ENCODE peak calls at places on chromosomes 16 and 17, in ten cellular contexts. O, C, G, M, A, N, L, B, V and D are unnamed samples.

GRCh38 chr16:20910781-20911321 is 10.3 kb downstream of the LYRM1 start:
- DNase-seq in G (no peak), B (no peak), O (no peak), A (no peak), M (no peak), C (peak), V (no peak), L (peak), N (no peak), D (no peak)

GRCh38 chr17:40461036-40461721 is 17.9 kb downstream of the IGFBP4 start:
- DNase-seq in L (no peak), V (no peak), G (no peak), B (no peak), N (no peak), M (peak), A (no peak), O (no peak), C (no peak), D (no peak)

GRCh38 chr16:87855852-87856715 is 13.2 kb downstream of the SLC7A5 start:
- DNase-seq in M (peak), O (peak), V (no peak), N (peak), B (no peak), L (no peak), G (no peak), A (no peak), C (no peak), D (peak)

GRCh38 chr17:42653179-42654124 is 5.6 kb upstream of the TUBG2 start:
- DNase-seq in M (peak), C (no peak), B (no peak), L (no peak), O (no peak), G (no peak), A (peak), N (peak), V (no peak), D (no peak)

GRCh38 chr17:27559996-27560481 is 70.9 kb upstream of the LGALS9 start:
- DNase-seq in A (no peak), L (no peak), B (no peak), G (no peak), M (peak), V (no peak), N (peak), C (no peak), O (peak), D (no peak)

GRCh38 chr17:76193616-76194015 is 46.7 kb downstream of the RNF157 start:
- DNase-seq in N (no peak), V (no peak), C (no peak), A (peak), M (no peak), G (no peak), O (no peak), B (no peak), L (no peak), D (no peak)

GRCh38 chr16:30139895-30140481 is 17.0 kb upstream of the MAPK3 start:
- DNase-seq in B (no peak), C (no peak), L (no peak), N (no peak), A (no peak), O (no peak), V (no peak), M (no peak), G (no peak), D (no peak)

GRCh38 chr16:49505556-49505955 is 132.0 kb downstream of the C16orf78 start:
- DNase-seq in G (no peak), N (no peak), B (no peak), C (no peak), L (no peak), A (no peak), M (no peak), V (no peak), O (no peak), D (no peak)

GRCh38 chr16:68478526-68479249 is 30.4 kb upstream of the SMPD3 start:
- DNase-seq in G (no peak), L (no peak), C (no peak), O (no peak), B (no peak), N (no peak), A (peak), M (no peak), V (no peak), D (no peak)

GRCh38 chr16:48498761-48499600 is 111.0 kb downstream of the N4BP1 start:
- DNase-seq in M (peak), A (peak), B (no peak), N (peak), V (no peak), C (no peak), O (no peak), G (no peak), L (no peak), D (no peak)

GRCh38 chr17:17913695-17914332 is 58.4 kb downstream of the TOM1L2 start:
- DNase-seq in M (peak), G (no peak), V (peak), B (no peak), O (peak), C (peak), A (no peak), L (no peak), N (peak), D (no peak)

GRCh38 chr17:8125196-8125946 is 1.5 kb upstream of the HES7 start:
- DNase-seq in M (peak), N (peak), B (peak), L (no peak), C (peak), A (peak), V (no peak), O (peak), G (no peak), D (no peak)

GRCh38 chr16:51818342-51818944 is 667.4 kb upstream of the SALL1 start:
- DNase-seq in C (no peak), G (no peak), A (peak), B (no peak), M (no peak), O (peak), L (no peak), V (peak), N (peak), D (no peak)

GRCh38 chr17:8873801-8874715 is 6.6 kb upstream of the PIK3R6 start:
- DNase-seq in G (no peak), O (no peak), M (no peak), A (no peak), C (no peak), B (no peak), N (no peak), V (no peak), L (no peak), D (no peak)

GRCh38 chr17:65496801-65497200 is 64.6 kb downstream of the AXIN2 start:
- DNase-seq in L (no peak), A (no peak), O (no peak), V (no peak), G (no peak), M (no peak), N (no peak), B (no peak), C (no peak), D (no peak)

GRCh38 chr17:33039874-33040273 is 48.2 kb downstream of the SPACA3 start:
- DNase-seq in N (no peak), A (no peak), C (no peak), O (no peak), V (no peak), L (no peak), M (no peak), G (no peak), B (no peak), D (no peak)

GRCh38 chr17:22374741-22375140 is 682.4 kb downstream of the KCNJ18 start:
- DNase-seq in C (no peak), A (no peak), G (no peak), B (no peak), O (no peak), N (no peak), L (no peak), M (no peak), V (no peak), D (no peak)

GRCh38 chr16:1691276-1691675 is 13.2 kb downstream of the JPT2 start:
- DNase-seq in N (no peak), A (no peak), O (no peak), L (no peak), M (no peak), C (no peak), G (no peak), V (no peak), B (no peak), D (no peak)

GRCh38 chr17:66982011-66982508 is 17.6 kb downstream of the CACNG4 start:
- DNase-seq in V (no peak), M (no peak), G (no peak), B (no peak), C (no peak), O (peak), A (no peak), L (no peak), N (no peak), D (no peak)

GRCh38 chr17:27322690-27323508 is 29.0 kb downstream of the WSB1 start:
- DNase-seq in G (no peak), C (no peak), V (no peak), B (no peak), O (no peak), M (no peak), L (no peak), N (no peak), A (no peak), D (no peak)

GRCh38 chr16:57141822-57142631 is 43.8 kb downstream of the PSME3IP1 start:
- DNase-seq in G (no peak), V (no peak), L (no peak), B (no peak), O (no peak), A (no peak), M (peak), N (no peak), C (no peak), D (peak)

GRCh38 chr17:16447676-16448075 is 32.3 kb downstream of the TRPV2 start:
- DNase-seq in N (no peak), L (no peak), V (no peak), M (no peak), O (no peak), G (no peak), B (no peak), C (no peak), A (no peak), D (no peak)
- TF ChIP-seq POLR2AphosphoS5 in N (no peak), L (no peak), V (no peak), M (no peak), O (no peak), G (no peak), B (no peak), C (no peak), A (no peak), D (no peak)

GRCh38 chr17:59470624-59471297 is 94.6 kb upstream of the DHX40 start:
- DNase-seq in M (no peak), O (no peak), A (no peak), V (no peak), G (no peak), C (no peak), B (no peak), L (no peak), N (no peak), D (no peak)

GRCh38 chr17:59479141-59479540 is 86.3 kb upstream of the DHX40 start:
- DNase-seq in V (no peak), B (no peak), G (no peak), C (no peak), N (no peak), L (no peak), A (no peak), O (no peak), M (no peak), D (no peak)

DNA sequence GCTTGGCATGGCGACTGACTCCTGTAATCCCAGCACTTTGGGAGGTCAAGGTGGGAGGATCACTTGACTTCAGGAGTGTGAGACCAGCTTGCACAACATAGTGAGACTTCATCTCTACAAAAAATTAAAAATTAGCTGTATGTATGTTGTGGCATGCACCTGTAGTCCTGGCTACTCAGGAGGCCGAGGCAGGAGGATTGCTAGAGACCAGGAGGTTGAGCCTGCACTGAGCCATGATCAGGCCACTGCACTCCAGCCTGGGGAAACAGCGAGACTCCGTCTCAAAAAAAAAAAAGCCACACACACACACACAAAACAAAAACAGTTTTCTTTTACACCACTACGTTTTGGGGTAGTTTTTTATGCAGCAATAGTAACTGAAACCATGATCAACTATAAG is 89.0 kb upstream of the DHX40 start:
- DNase-seq in C (no peak), L (no peak), M (no peak), V (no peak), B (no peak), A (no peak), G (no peak), O (no peak), N (no peak), D (no peak)
- TF ChIP-seq POLR2AphosphoS5 in C (no peak), L (no peak), M (no peak), V (no peak), B (no peak), A (no peak), G (no peak), O (no peak), N (no peak), D (no peak)

GRCh38 chr17:38751803-38752118 is 780 bp upstream of the PSMB3 start:
- DNase-seq in M (peak), N (peak), A (peak), O (peak), B (peak), C (peak), V (no peak), L (peak), G (no peak), D (no peak)
- TF ChIP-seq POLR2AphosphoS5 in M (no peak), N (no peak), A (peak), O (peak), B (peak), C (peak), V (no peak), L (no peak), G (no peak), D (no peak)

GRCh38 chr17:61713035-61713434 is 122.0 kb upstream of the NACA2 start:
- DNase-seq in M (no peak), V (no peak), C (no peak), G (no peak), N (no peak), L (no peak), B (no peak), O (no peak), A (no peak), D (no peak)
- TF ChIP-seq POLR2AphosphoS5 in M (no peak), V (no peak), C (no peak), G (no peak), N (no peak), L (no peak), B (no peak), O (no peak), A (no peak), D (no peak)

GRCh38 chr17:1491406-1492248 is 859 bp downstream of the MYO1C start:
- DNase-seq in B (no peak), L (no peak), M (peak), N (peak), V (no peak), O (peak), G (no peak), A (peak), C (no peak), D (peak)
- TF ChIP-seq POLR2AphosphoS5 in B (no peak), L (no peak), M (no peak), N (no peak), V (no peak), O (no peak), G (no peak), A (no peak), C (no peak), D (no peak)

DNA sequence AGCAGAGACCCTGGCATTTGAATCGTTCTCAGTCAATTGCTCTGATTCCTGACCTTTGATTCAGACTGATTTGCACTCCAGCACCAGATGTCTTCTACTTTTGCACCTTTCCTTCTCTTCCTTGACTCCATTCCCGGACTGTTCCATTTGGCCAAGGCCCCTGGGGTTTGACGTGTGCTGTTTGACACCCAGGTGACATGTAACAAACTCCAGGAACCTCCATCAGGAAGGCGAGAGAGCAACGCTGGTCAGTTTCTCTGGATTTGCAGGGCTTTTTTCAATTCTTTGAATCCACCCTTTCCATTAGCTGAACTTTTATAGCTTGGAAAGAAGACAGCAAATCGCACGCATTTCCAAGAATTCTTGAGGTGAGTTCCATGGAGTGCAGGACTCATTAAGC is 98.4 kb upstream of the FOXF1 start:
- DNase-seq in N (no peak), M (no peak), L (no peak), A (no peak), G (no peak), O (no peak), B (no peak), V (no peak), C (no peak), D (no peak)
- TF ChIP-seq POLR2AphosphoS5 in N (peak), M (peak), L (no peak), A (no peak), G (no peak), O (peak), B (no peak), V (no peak), C (no peak), D (no peak)

GRCh38 chr16:82134884-82135283 is 35.1 kb downstream of the MPHOSPH6 start:
- DNase-seq in C (no peak), N (no peak), V (no peak), O (no peak), M (no peak), L (no peak), B (no peak), A (no peak), G (no peak), D (no peak)

GRCh38 chr16:82137819-82138177 is 32.2 kb downstream of the MPHOSPH6 start:
- DNase-seq in L (no peak), V (no peak), G (no peak), N (no peak), A (no peak), C (no peak), M (no peak), O (no peak), B (no peak), D (no peak)

GRCh38 chr16:82136956-82137818 is 32.8 kb downstream of the MPHOSPH6 start:
- DNase-seq in L (no peak), G (no peak), V (no peak), M (no peak), B (no peak), N (no peak), A (no peak), O (no peak), C (no peak), D (no peak)

GRCh38 chr16:82135844-82136243 is 34.2 kb downstream of the MPHOSPH6 start:
- DNase-seq in C (no peak), B (no peak), N (no peak), L (no peak), G (no peak), O (no peak), V (no peak), M (no peak), A (no peak), D (no peak)

GRCh38 chr16:82138478-82139285 is 31.3 kb downstream of the MPHOSPH6 start:
- DNase-seq in L (no peak), G (no peak), A (peak), B (no peak), O (no peak), N (no peak), C (peak), M (no peak), V (no peak), D (no peak)
- TF ChIP-seq POLR2AphosphoS5 in L (no peak), G (no peak), A (no peak), B (no peak), O (no peak), N (no peak), C (no peak), M (no peak), V (no peak), D (no peak)